ENCODE peak calls at places on chromosomes 11 and 22, in six cellular contexts. X is vagina; M is T-helper 9 cell; A is stimulated activated CD4-positive, alpha-beta T cell treated with anti-CD3 and anti-CD28 coated beads, Interleukin-1b, Interleukin-23, amount 100 ng/mL, for 24 hours; W is activated CD4-positive, alpha-beta T cell treated with anti-CD3 and anti-CD28 coated beads, Interleukin-2, amount 10 ng/mL, durations not matched to agents 7 days and 5 days; S is astrocyte of the cerebellum. U is an unnamed sample.

GRCh38 chr11:36363361-36364272 is 67.5 kb downstream of the PRR5L start:
- DNase-seq in M (no peak), X (no peak), S (no peak), W (no peak), A (no peak), U (no peak)

GRCh38 chr22:33917744-33918406 is 2.4 kb downstream of the LARGE1 start:
- DNase-seq in X (no peak), A (no peak), W (no peak), M (no peak), S (no peak), U (no peak)

GRCh38 chr11:123338997-123339752 is 90.9 kb upstream of the GRAMD1B start:
- DNase-seq in S (no peak), X (no peak), A (no peak), M (no peak), W (no peak), U (no peak)

GRCh38 chr11:67301951-67302516 is 1.3 kb upstream of the SSH3 start:
- DNase-seq in S (no peak), X (no peak), M (no peak), W (no peak), A (no peak), U (no peak)

GRCh38 chr11:132639986-132640385 is 892.3 kb downstream of the OPCML start:
- DNase-seq in X (no peak), S (no peak), W (no peak), M (no peak), A (no peak), U (no peak)

GRCh38 chr11:64406221-64406946 is 47.4 kb downstream of the RPS6KA4 start:
- DNase-seq in M (no peak), S (no peak), X (no peak), A (no peak), W (no peak), U (no peak)

GRCh38 chr11:123378096-123378495 is 52.0 kb upstream of the GRAMD1B start:
- DNase-seq in A (no peak), W (no peak), X (no peak), M (no peak), S (no peak), U (no peak)

GRCh38 chr11:64223001-64223651 is 2.9 kb downstream of the TRPT1 start:
- DNase-seq in X (no peak), W (no peak), M (no peak), A (no peak), S (no peak), U (no peak)

GRCh38 chr11:71180694-71181466 is 71.5 kb downstream of the SHANK2 start:
- DNase-seq in X (no peak), W (no peak), A (no peak), S (no peak), M (no peak), U (no peak)

GRCh38 chr22:18962308-18962635 is 26.2 kb upstream of the PRODH start:
- DNase-seq in W (no peak), A (no peak), X (no peak), S (no peak), M (no peak), U (no peak)